ENCODE peak calls at places on chromosome 13, in four cellular contexts. P, O, A and J are unnamed samples.

GRCh38 chr13:34822681-34823080 is 119.4 kb upstream of the NBEA start:
- DNase-seq in O (no peak), P (no peak), A (no peak), J (no peak)

GRCh38 chr13:23794267-23795161 is 94.7 kb downstream of the MIPEP start:
- DNase-seq in P (peak; percentile 72), A (no peak), O (peak; percentile 86), J (no peak)

GRCh38 chr13:26950968-26951367 is 190.4 kb upstream of the GPR12 start:
- DNase-seq in A (no peak), O (no peak), P (no peak), J (no peak)

GRCh38 chr13:75645141-75645540 is 9.0 kb downstream of the LMO7 start:
- DNase-seq in O (no peak), A (no peak), P (no peak), J (no peak)

GRCh38 chr13:23147827-23148226 is 33.0 kb upstream of the SGCG start:
- DNase-seq in P (no peak), O (no peak), A (no peak), J (no peak)

GRCh38 chr13:108615241-108615640 is 14.2 kb upstream of the MYO16 start:
- DNase-seq in P (no peak), A (no peak), O (no peak), J (no peak)

GRCh38 chr13:99386495-99386894 is 79.3 kb upstream of the GPR183 start:
- DNase-seq in P (no peak), O (no peak), A (no peak), J (no peak)

GRCh38 chr13:107680115-107680514 is 535.2 kb downstream of the LIG4 start:
- DNase-seq in O (no peak), P (peak; percentile 3), A (no peak), J (no peak)

GRCh38 chr13:76512676-76513277 is 373.4 kb downstream of the KCTD12 start:
- DNase-seq in P (peak; percentile 97), O (peak; percentile 97), A (no peak), J (no peak)

GRCh38 chr13:27448308-27448707 is 2.1 kb downstream of the MTIF3 start:
- DNase-seq in P (no peak), A (no peak), O (no peak), J (no peak)

GRCh38 chr13:49308104-49308875 is 60.6 kb downstream of the CDADC1 start:
- DNase-seq in A (no peak), O (peak; percentile 71), P (peak; percentile 74), J (no peak)

GRCh38 chr13:93982189-93982918 is 497.1 kb downstream of the DCT start:
- DNase-seq in P (peak; percentile 24), O (no peak), A (no peak), J (no peak)

GRCh38 chr13:23941216-23941615 is 43.9 kb upstream of the C1QTNF9B start:
- DNase-seq in P (no peak), A (no peak), O (no peak), J (no peak)

DNA sequence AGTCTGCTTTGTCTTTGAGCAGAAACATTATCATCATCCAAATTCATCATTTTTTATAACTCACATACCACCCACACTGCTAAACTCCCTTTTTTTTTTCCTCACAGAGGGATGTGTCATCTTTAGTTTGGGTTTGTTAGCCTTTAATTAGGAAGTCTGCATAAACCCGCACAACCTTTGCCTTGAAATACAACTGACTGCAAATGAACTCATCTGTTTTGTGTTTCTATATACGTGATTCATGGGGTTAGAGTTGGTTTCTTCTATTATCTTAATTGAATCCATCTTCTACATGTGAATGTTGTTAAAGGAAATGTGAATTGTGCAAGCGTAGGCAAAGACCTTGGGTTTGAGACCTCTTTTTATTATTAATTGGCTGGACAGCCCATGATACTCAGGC is 102.7 kb downstream of the SLAIN1 start:
- DNase-seq in O (peak; percentile 16), A (no peak), P (no peak), J (no peak)
- TF ChIP-seq CTCF in O (no peak), A (no peak), P (no peak), J (no peak)

DNA sequence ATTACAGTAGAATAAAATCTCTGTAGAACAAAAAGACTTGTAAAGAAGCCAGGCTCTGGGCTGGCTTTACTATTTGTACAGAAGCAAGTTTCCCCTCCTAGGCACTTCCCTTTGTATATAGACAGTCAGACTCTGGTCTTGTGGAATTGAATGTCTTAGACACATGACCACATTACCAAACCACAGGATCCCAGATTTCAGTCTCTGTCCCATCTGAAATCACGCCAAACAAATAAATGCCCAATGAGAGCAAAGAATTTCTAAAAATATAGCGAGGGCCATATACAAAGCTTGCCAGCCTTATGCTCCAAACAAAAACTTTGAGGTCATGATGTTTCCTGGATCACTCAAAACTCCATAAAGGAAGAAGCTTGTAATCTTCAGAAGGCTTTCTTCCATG is 23.9 kb downstream of the CCDC70 start:
- DNase-seq in P (no peak), A (no peak), O (no peak), J (no peak)
- TF ChIP-seq CTCF in P (no peak), A (no peak), O (no peak), J (no peak)

DNA sequence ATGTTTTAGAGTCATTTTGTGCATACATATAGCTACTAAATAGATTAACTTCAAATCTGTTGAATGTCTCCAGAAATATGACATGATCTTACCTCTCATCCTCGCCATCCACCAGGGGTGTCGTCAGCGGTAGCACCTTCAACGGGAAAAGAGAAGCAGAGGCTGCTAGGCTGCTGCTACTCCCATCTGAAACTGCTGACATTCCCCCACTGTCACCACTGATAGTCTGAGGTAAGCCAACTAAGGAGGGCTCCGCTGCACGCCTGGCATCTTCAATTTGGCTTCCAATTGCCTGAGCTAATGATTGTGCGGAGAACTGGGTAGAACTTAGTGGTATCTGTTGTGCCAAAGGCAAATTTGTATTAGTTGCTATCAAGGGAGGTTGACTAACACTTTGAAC is 3.1 kb downstream of the TSC22D1 start:
- DNase-seq in A (peak; percentile 60), O (no peak), P (no peak), J (peak; percentile 8)
- TF ChIP-seq CTCF in A (peak; percentile 24), O (no peak), P (no peak), J (no peak)

GRCh38 chr13:25783480-25784081 is 268.2 kb downstream of the SHISA2 start:
- DNase-seq in O (no peak), P (no peak), A (no peak), J (no peak)

GRCh38 chr13:25783076-25783475 is 268.7 kb downstream of the SHISA2 start:
- DNase-seq in O (no peak), A (no peak), P (no peak), J (no peak)

GRCh38 chr13:25778302-25778701 is 273.5 kb downstream of the SHISA2 start:
- DNase-seq in O (no peak), P (no peak), A (no peak), J (no peak)

GRCh38 chr13:25778808-25779207 is 273.0 kb downstream of the SHISA2 start:
- DNase-seq in P (no peak), O (no peak), A (no peak), J (no peak)

GRCh38 chr13:25784119-25784518 is 267.7 kb downstream of the SHISA2 start:
- DNase-seq in A (no peak), P (no peak), O (no peak), J (no peak)
- TF ChIP-seq CTCF in A (no peak), P (no peak), O (no peak), J (no peak)